ENCODE peak calls at places on chromosomes 16 and 17, in eight cellular contexts. Y is stimulated activated CD4-positive, alpha-beta T cell treated with anti-CD3 and anti-CD28 coated beads, Interleukin-1b, Interleukin-23, amount 100 ng/mL, for 24 hours; E is activated effector memory CD4-positive, alpha-beta T cell treated with Interleukin-2 at 50 U/mL for 16 hours; S is T-cell; B is myocyte; J is hypothalamus; V is HT1080; Z is SK-N-DZ. U is an unnamed sample.

GRCh38 chr17:5022171-5022711 is 13.0 kb downstream of the SLC52A1 start:
- DNase-seq in Y (no peak), E (no peak), S (no peak), B (no peak), J (no peak), V (no peak), Z (no peak), U (no peak)

GRCh38 chr16:1533443-1533951 is at the start of gene TMEM204:
- DNase-seq in Y (no peak), E (peak; percentile 57), S (no peak), B (no peak), J (no peak), V (peak; percentile 92), Z (no peak), U (no peak)

GRCh38 chr17:59493867-59494266 is 71.5 kb upstream of the DHX40 start:
- DNase-seq in Y (no peak), E (no peak), S (no peak), B (no peak), J (no peak), V (no peak), Z (peak; percentile 73), U (no peak)

GRCh38 chr17:63189082-63189481 is 223.0 kb downstream of the TANC2 start:
- DNase-seq in Y (no peak), E (no peak), S (no peak), B (peak; percentile 28), J (no peak), V (peak; percentile 50), Z (no peak), U (no peak)

GRCh38 chr17:1577186-1577585 is 14.6 kb upstream of the PITPNA start:
- DNase-seq in Y (no peak), E (no peak), S (no peak), B (peak; percentile 97), J (peak; percentile 80), V (peak; percentile 91), Z (no peak), U (peak; percentile 76)

GRCh38 chr16:7910116-7910515 is 577.5 kb downstream of the RBFOX1 start:
- DNase-seq in Y (no peak), E (no peak), S (no peak), B (no peak), J (no peak), V (no peak), Z (no peak), U (no peak)

GRCh38 chr16:19294156-19294649 is 8.7 kb downstream of the CLEC19A start:
- DNase-seq in Y (peak; percentile 6), E (no peak), S (no peak), B (no peak), J (peak; percentile 52), V (peak; percentile 3), Z (no peak), U (peak; percentile 10)

GRCh38 chr17:74484066-74484465 is 17.6 kb downstream of the CD300A start:
- DNase-seq in Y (no peak), E (no peak), S (no peak), B (no peak), J (no peak), V (no peak), Z (no peak), U (no peak)

GRCh38 chr17:68953340-68953997 is 1.7 kb downstream of the ABCA8 start:
- DNase-seq in Y (no peak), E (no peak), S (no peak), B (no peak), J (no peak), V (no peak), Z (no peak), U (no peak)

GRCh38 chr17:70862295-70862694 is 693.0 kb downstream of the KCNJ2 start:
- DNase-seq in Y (no peak), E (no peak), S (no peak), B (no peak), J (no peak), V (no peak), Z (no peak), U (no peak)

GRCh38 chr16:4968879-4969278 is 10.7 kb downstream of the SEC14L5 start:
- DNase-seq in Y (no peak), E (no peak), S (no peak), B (no peak), J (no peak), V (no peak), Z (no peak), U (no peak)

GRCh38 chr17:36525113-36525512 is 9.6 kb downstream of the MYO19 start:
- DNase-seq in Y (no peak), E (no peak), S (no peak), B (no peak), J (no peak), V (peak; percentile 25), Z (no peak), U (no peak)

GRCh38 chr17:59496178-59496577 is 69.2 kb upstream of the DHX40 start:
- DNase-seq in Y (no peak), E (no peak), S (no peak), B (no peak), J (no peak), V (no peak), Z (no peak), U (no peak)

GRCh38 chr17:51427259-51428255 is 167.2 kb downstream of the UTP18 start:
- DNase-seq in Y (no peak), E (peak; percentile 51), S (peak; percentile 32), B (no peak), J (no peak), V (peak; percentile 21), Z (no peak), U (no peak)

GRCh38 chr17:68441064-68441770 is 16.1 kb downstream of the WIPI1 start:
- DNase-seq in Y (no peak), E (no peak), S (no peak), B (no peak), J (peak; percentile 11), V (no peak), Z (no peak), U (no peak)

GRCh38 chr17:5686246-5686645 is 101.9 kb upstream of the NLRP1 start:
- DNase-seq in Y (no peak), E (no peak), S (no peak), B (no peak), J (no peak), V (no peak), Z (no peak), U (no peak)

GRCh38 chr16:51592013-51592501 is 441.0 kb upstream of the SALL1 start:
- DNase-seq in Y (no peak), E (no peak), S (no peak), B (no peak), J (no peak), V (no peak), Z (no peak), U (no peak)

GRCh38 chr17:44772308-44773024 is 13.7 kb downstream of the ADAM11 start:
- DNase-seq in Y (no peak), E (no peak), S (no peak), B (no peak), J (no peak), V (no peak), Z (no peak), U (no peak)

GRCh38 chr17:41329279-41329925 is 13.9 kb upstream of the KRTAP17-1 start:
- DNase-seq in Y (no peak), E (no peak), S (no peak), B (peak; percentile 64), J (no peak), V (peak; percentile 57), Z (peak; percentile 12), U (no peak)

GRCh38 chr16:53129281-53130192 is 74.7 kb downstream of the CHD9 start:
- DNase-seq in Y (no peak), E (no peak), S (no peak), B (no peak), J (no peak), V (no peak), Z (no peak), U (no peak)

GRCh38 chr17:62933986-62934385 is 32.0 kb upstream of the TANC2 start:
- DNase-seq in Y (no peak), E (no peak), S (no peak), B (no peak), J (no peak), V (no peak), Z (no peak), U (no peak)

GRCh38 chr16:57619133-57619605 is 9.3 kb upstream of the ADGRG1 start:
- DNase-seq in Y (no peak), E (no peak), S (no peak), B (no peak), J (no peak), V (no peak), Z (no peak), U (no peak)

GRCh38 chr17:72556944-72557826 is 436.4 kb downstream of the SOX9 start:
- DNase-seq in Y (peak; percentile 23), E (peak; percentile 39), S (peak; percentile 22), B (peak; percentile 64), J (peak; percentile 75), V (peak; percentile 65), Z (peak; percentile 90), U (peak; percentile 17)

GRCh38 chr16:70523621-70524405 is at the start of gene SF3B3:
- DNase-seq in Y (peak; percentile 42), E (peak; percentile 69), S (peak; percentile 66), B (no peak), J (peak; percentile 81), V (no peak), Z (peak; percentile 89), U (peak; percentile 65)

GRCh38 chr16:5446623-5447240 is 349.1 kb upstream of the EEF2KMT start:
- DNase-seq in Y (no peak), E (no peak), S (no peak), B (no peak), J (no peak), V (no peak), Z (no peak), U (no peak)